ENCODE peak calls at places on chromosomes 13 and 19, in six cellular contexts. M is heart right ventricle, T is body of pancreas, Y is lung, C is right cardiac atrium, W is upper lobe of right lung. P is an unnamed sample.
A peak's percentile ranks its signal among the peaks of the same experiment; 100 is the strongest.

GRCh38 chr19:44807652-44808462 is 1.0 kb upstream of the BCAM start:
- DNase-seq in M (peak; percentile 29), T (peak; percentile 63), Y (peak; percentile 83), C (no peak), W (peak; percentile 86), P (peak; percentile 40)

GRCh38 chr13:36924001-36924400 is 4.0 kb upstream of the SMAD9 start:
- DNase-seq in M (no peak), T (no peak), Y (no peak), C (no peak), W (no peak), P (no peak)

GRCh38 chr19:41546386-41546789 is 29.6 kb upstream of the CEACAM21 start:
- DNase-seq in M (no peak), T (no peak), Y (no peak), C (no peak), W (no peak), P (no peak)

GRCh38 chr13:114275309-114275708 is 6.1 kb upstream of the UPF3A start:
- DNase-seq in M (no peak), T (peak; percentile 15), Y (no peak), C (no peak), W (no peak), P (no peak)

GRCh38 chr19:2167896-2168618 is 4.3 kb downstream of the DOT1L start:
- DNase-seq in M (peak; percentile 73), T (peak; percentile 51), Y (peak; percentile 74), C (peak; percentile 83), W (peak; percentile 87), P (peak; percentile 64)

GRCh38 chr13:53953205-53953604 is 924.6 kb downstream of the OLFM4 start:
- DNase-seq in M (no peak), T (no peak), Y (no peak), C (no peak), W (no peak), P (no peak)

GRCh38 chr13:83515267-83515666 is 367.0 kb downstream of the SLITRK1 start:
- DNase-seq in M (no peak), T (no peak), Y (no peak), C (no peak), W (no peak), P (no peak)

GRCh38 chr13:28429685-28430290 is 65.1 kb downstream of the FLT1 start:
- DNase-seq in M (no peak), T (no peak), Y (no peak), C (no peak), W (no peak), P (no peak)

GRCh38 chr19:19506592-19506991 is 8.8 kb downstream of the TSSK6 start:
- DNase-seq in M (no peak), T (no peak), Y (no peak), C (no peak), W (no peak), P (no peak)

GRCh38 chr13:50866817-50867640 is 23.5 kb upstream of the DLEU7 start:
- DNase-seq in M (no peak), T (no peak), Y (no peak), C (no peak), W (no peak), P (no peak)

GRCh38 chr19:46602392-46603194 is 1.5 kb downstream of the CALM3 start:
- DNase-seq in M (no peak), T (peak; percentile 40), Y (no peak), C (no peak), W (peak; percentile 67), P (peak; percentile 80)

GRCh38 chr19:1037553-1038115 is 2.3 kb upstream of the ABCA7 start:
- DNase-seq in M (no peak), T (no peak), Y (no peak), C (no peak), W (no peak), P (no peak)

GRCh38 chr13:20195846-20196245 is 3.1 kb upstream of the GJB2 start:
- DNase-seq in M (no peak), T (no peak), Y (no peak), C (no peak), W (no peak), P (no peak)

GRCh38 chr19:46840157-46840942 is 10.3 kb downstream of the AP2S1 start:
- DNase-seq in M (peak; percentile 47), T (peak; percentile 62), Y (no peak), C (peak; percentile 47), W (peak; percentile 70), P (peak; percentile 55)

GRCh38 chr13:80454245-80454644 is 113.3 kb upstream of the SPRY2 start:
- DNase-seq in M (no peak), T (no peak), Y (no peak), C (no peak), W (no peak), P (no peak)

GRCh38 chr19:45355402-45355801 is 14.9 kb downstream of the KLC3 start:
- DNase-seq in M (no peak), T (no peak), Y (no peak), C (no peak), W (no peak), P (no peak)

GRCh38 chr13:96216543-96216942 is 126.6 kb downstream of the HS6ST3 start:
- DNase-seq in M (no peak), T (no peak), Y (no peak), C (no peak), W (no peak), P (no peak)

GRCh38 chr13:36858285-36858684 is 39.3 kb downstream of the RFXAP start:
- DNase-seq in M (no peak), T (no peak), Y (no peak), C (no peak), W (no peak), P (no peak)

GRCh38 chr13:94291631-94292322 is 187.7 kb downstream of the DCT start:
- DNase-seq in M (no peak), T (no peak), Y (no peak), C (no peak), W (no peak), P (no peak)

GRCh38 chr13:36074659-36075058 is 56.5 kb downstream of the DCLK1 start:
- DNase-seq in M (no peak), T (no peak), Y (no peak), C (peak; percentile 39), W (no peak), P (no peak)

GRCh38 chr13:20359335-20359734 is 127.2 kb upstream of the GJB6 start:
- DNase-seq in M (no peak), T (no peak), Y (no peak), C (no peak), W (no peak), P (no peak)

GRCh38 chr13:110381029-110381360 is 73.9 kb downstream of the COL4A2 start:
- DNase-seq in M (no peak), T (no peak), Y (no peak), C (no peak), W (no peak), P (no peak)
- H3K4me1 ChIP-seq in M (peaks cover 61% of the 10 kb centered on the region), T (no peaks in the 10 kb centered on the region), Y (peaks cover 16% of the 10 kb centered on the region), C (peaks cover 19% of the 10 kb centered on the region), W (peaks cover 14% of the 10 kb centered on the region), P (peaks cover 25% of the 10 kb centered on the region)

DNA sequence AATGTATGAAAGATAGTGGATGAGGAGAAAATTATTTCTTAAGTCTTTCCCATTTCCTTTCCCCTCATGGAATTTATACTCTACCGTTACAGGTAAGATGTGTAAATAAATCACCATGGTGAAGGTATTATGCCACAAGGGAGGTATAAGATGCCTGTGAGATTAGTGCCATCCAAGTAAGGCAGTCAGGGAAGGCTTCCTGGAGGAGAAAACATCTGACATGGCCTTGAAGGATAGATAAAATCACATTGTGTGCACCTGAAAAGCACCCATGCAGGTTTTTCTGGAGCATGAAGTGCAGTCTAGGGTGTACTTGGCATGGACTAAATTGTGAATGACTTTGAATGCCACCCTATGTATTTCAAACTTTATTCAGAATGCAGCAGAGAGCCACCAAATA is 15.3 kb downstream of the MBNL2 start:
- DNase-seq in M (no peak), T (no peak), Y (no peak), C (no peak), W (no peak), P (no peak)
- H3K4me1 ChIP-seq in M (peaks cover 90% of the 10 kb centered on the region), T (peaks cover 88% of the 10 kb centered on the region), Y (peaks cover 37% of the 10 kb centered on the region), C (peaks cover 44% of the 10 kb centered on the region), W (peaks cover 76% of the 10 kb centered on the region), P (peaks cover 46% of the 10 kb centered on the region)

DNA sequence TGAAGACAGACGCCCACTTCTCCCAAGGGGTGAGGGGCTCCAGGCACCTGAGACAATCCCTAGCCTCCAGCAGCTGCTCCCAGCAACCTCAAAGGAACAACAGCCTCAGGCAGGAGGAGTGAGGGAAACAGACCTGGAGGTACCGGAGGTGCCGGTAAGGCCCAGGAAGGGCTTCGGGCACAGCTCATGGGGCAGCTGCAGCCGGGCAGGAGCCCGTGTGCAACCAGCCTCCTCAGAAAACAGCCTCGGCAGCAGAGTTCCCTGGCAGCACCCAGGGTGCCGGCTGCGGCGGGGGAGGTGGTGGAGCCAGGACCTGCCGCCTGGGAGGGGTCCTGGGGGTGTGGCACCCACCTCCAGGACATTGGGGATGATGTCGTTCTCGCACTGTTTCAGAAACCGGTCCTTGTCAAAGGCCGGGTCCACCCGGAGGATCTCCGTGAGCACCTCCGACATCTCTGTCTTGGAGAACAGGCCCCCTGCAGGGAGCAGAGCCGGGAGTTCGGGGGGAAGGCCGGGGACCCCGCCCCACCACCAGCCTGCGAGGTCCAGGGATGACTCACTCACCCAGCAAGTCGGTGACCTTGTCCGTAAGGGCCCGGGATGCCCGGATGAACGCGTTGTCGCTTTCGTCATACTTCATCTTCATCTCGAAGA is 6.5 kb upstream of the CTXN1 start:
- DNase-seq in M (no peak), T (no peak), Y (no peak), C (no peak), W (no peak), P (no peak)
- H3K4me1 ChIP-seq in M (peaks cover 13% of the 10 kb centered on the region), T (peaks cover 9% of the 10 kb centered on the region), Y (peaks cover 1% of the 10 kb centered on the region), C (peaks cover 2% of the 10 kb centered on the region), W (no peaks in the 10 kb centered on the region), P (peaks cover 27% of the 10 kb centered on the region)

GRCh38 chr19:38666662-38667448 is 19.4 kb downstream of the ACTN4 start:
- DNase-seq in M (no peak), T (peak; percentile 85), Y (no peak), C (peak; percentile 68), W (no peak), P (peak; percentile 82)

GRCh38 chr19:38670921-38671398 is 23.5 kb downstream of the ACTN4 start:
- DNase-seq in M (no peak), T (no peak), Y (no peak), C (no peak), W (no peak), P (no peak)

GRCh38 chr19:38671654-38672053 is 24.2 kb downstream of the ACTN4 start:
- DNase-seq in M (no peak), T (no peak), Y (no peak), C (no peak), W (no peak), P (no peak)

GRCh38 chr19:38667552-38668205 is 20.2 kb downstream of the ACTN4 start:
- DNase-seq in M (no peak), T (no peak), Y (no peak), C (no peak), W (no peak), P (no peak)

DNA sequence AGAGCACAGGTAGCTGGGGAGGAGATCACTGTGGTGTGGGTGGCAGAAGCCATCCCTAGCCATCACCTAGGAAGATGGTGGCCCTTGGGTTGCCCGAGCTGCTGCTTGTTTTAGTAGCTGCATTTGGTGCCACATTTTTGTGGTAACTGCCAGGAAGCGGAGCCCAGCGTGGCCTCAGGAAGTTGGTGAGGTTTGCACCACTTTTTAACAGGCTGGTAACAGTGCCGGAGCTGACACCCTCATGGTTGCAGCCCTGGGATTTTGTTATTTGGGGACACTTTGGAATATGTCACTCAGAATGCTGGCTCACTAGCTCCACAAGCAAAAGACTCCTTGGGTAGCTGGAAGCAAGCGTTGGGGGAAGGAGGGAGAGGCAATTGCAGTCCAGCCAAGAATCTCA is 22.1 kb downstream of the ACTN4 start:
- DNase-seq in M (no peak), T (no peak), Y (no peak), C (no peak), W (no peak), P (no peak)
- H3K4me1 ChIP-seq in M (peaks cover 94% of the 10 kb centered on the region), T (peaks cover 94% of the 10 kb centered on the region), Y (peaks cover 43% of the 10 kb centered on the region), C (peaks cover 48% of the 10 kb centered on the region), W (peaks cover 86% of the 10 kb centered on the region), P (peaks cover 83% of the 10 kb centered on the region)

P was measured in adrenal gland.